ENCODE peak calls at places on chromosomes 5 and 9, in seven cellular contexts. I is keratinocyte, O is testis, M is stomach, Y is breast epithelium, J is HepG2, A is neural progenitor cell. T is an unnamed sample. For H3K27me3, the result is how much of the 10 kb centered on the place peaks cover.

GRCh38 chr9:2390028-2390427 is 231.6 kb upstream of the VLDLR start:
- DNase-seq in I (no peak), O (no peak), M (no peak), Y (no peak), J (no peak), A (no peak), T (no peak)

GRCh38 chr5:104540448-104540847 is 977.9 kb upstream of the NUDT12 start:
- DNase-seq in I (no peak), O (peak), M (no peak), Y (no peak), J (no peak), A (no peak), T (peak)

GRCh38 chr9:87500491-87500890 is 2.8 kb downstream of the DAPK1 start:
- DNase-seq in I (no peak), O (no peak), M (no peak), Y (no peak), J (no peak), A (no peak), T (no peak)

GRCh38 chr9:70888471-70888870 is 232.9 kb downstream of the TRPM3 start:
- DNase-seq in I (no peak), O (no peak), M (no peak), Y (no peak), J (no peak), A (no peak), T (no peak)

GRCh38 chr9:86720893-86721698 is 226.2 kb downstream of the GAS1 start:
- DNase-seq in I (no peak), O (no peak), M (no peak), Y (no peak), J (no peak), A (no peak), T (no peak)

GRCh38 chr9:130039504-130040147 is 3.4 kb downstream of the FNBP1 start:
- DNase-seq in I (no peak), O (no peak), M (no peak), Y (no peak), J (no peak), A (peak), T (no peak)

GRCh38 chr5:161544350-161544765 is 2.2 kb downstream of the GABRB2 start:
- DNase-seq in I (peak), O (peak), M (no peak), Y (no peak), J (peak), A (peak), T (peak)

GRCh38 chr5:103402861-103403260 is 144.3 kb downstream of the MACIR start:
- DNase-seq in I (no peak), O (no peak), M (no peak), Y (no peak), J (no peak), A (no peak), T (no peak)

GRCh38 chr5:14491505-14491904 is 90.1 kb upstream of the OTULINL start:
- DNase-seq in I (no peak), O (no peak), M (no peak), Y (no peak), J (no peak), A (no peak), T (no peak)

GRCh38 chr5:181187500-181188213 is 17.3 kb downstream of the TRIM7 start:
- DNase-seq in I (peak), O (peak), M (peak), Y (peak), J (peak), A (peak), T (peak)

GRCh38 chr5:90613918-90614504 is 55.4 kb downstream of the ADGRV1 start:
- DNase-seq in I (no peak), O (no peak), M (no peak), Y (no peak), J (no peak), A (no peak), T (no peak)

GRCh38 chr5:89289604-89290003 is 406.6 kb upstream of the MEF2C start:
- DNase-seq in I (no peak), O (no peak), M (no peak), Y (no peak), J (no peak), A (no peak), T (no peak)

GRCh38 chr5:150762216-150762615 is 3.4 kb upstream of the DCTN4 start:
- DNase-seq in I (no peak), O (no peak), M (no peak), Y (no peak), J (no peak), A (no peak), T (no peak)

GRCh38 chr5:141811287-141812155 is 66.7 kb downstream of the PCDH1 start:
- DNase-seq in I (no peak), O (peak), M (no peak), Y (no peak), J (peak), A (peak), T (no peak)

GRCh38 chr5:143102414-143102813 is 301.1 kb downstream of the NR3C1 start:
- DNase-seq in I (no peak), O (no peak), M (no peak), Y (no peak), J (no peak), A (no peak), T (no peak)

GRCh38 chr9:130129425-130130061 is 42.7 kb upstream of the NCS1 start:
- DNase-seq in I (no peak), O (no peak), M (no peak), Y (no peak), J (no peak), A (no peak), T (no peak)

GRCh38 chr9:97990259-97990658 is 7.1 kb downstream of the ANP32B start:
- DNase-seq in I (no peak), O (no peak), M (no peak), Y (no peak), J (no peak), A (no peak), T (no peak)

GRCh38 chr9:125422853-125423252 is 161.2 kb downstream of the GAPVD1 start:
- DNase-seq in I (no peak), O (no peak), M (no peak), Y (no peak), J (no peak), A (no peak), T (no peak)

GRCh38 chr9:97046228-97046627 is 7.3 kb upstream of the CTSV start:
- DNase-seq in I (peak), O (peak), M (peak), Y (peak), J (peak), A (no peak), T (peak)

GRCh38 chr9:136186386-136186785 is 18.5 kb downstream of the LHX3 start:
- DNase-seq in I (no peak), O (no peak), M (no peak), Y (no peak), J (no peak), A (no peak), T (no peak)

GRCh38 chr5:91794856-91795548 is 411.9 kb upstream of the ARRDC3 start:
- DNase-seq in I (no peak), O (no peak), M (no peak), Y (no peak), J (peak), A (no peak), T (no peak)

GRCh38 chr5:31811210-31811609 is 172.3 kb downstream of the PDZD2 start:
- DNase-seq in I (peak), O (peak), M (no peak), Y (no peak), J (peak), A (no peak), T (no peak)

GRCh38 chr9:11088826-11089374 is 476.1 kb upstream of the PTPRD start:
- DNase-seq in I (no peak), O (no peak), M (no peak), Y (no peak), J (no peak), A (no peak), T (no peak)

GRCh38 chr5:84292788-84293653 is 91.7 kb downstream of the EDIL3 start:
- DNase-seq in I (no peak), O (no peak), M (no peak), Y (no peak), J (no peak), A (no peak), T (no peak)

GRCh38 chr5:142680605-142681259 is 5.2 kb downstream of the FGF1 start:
- DNase-seq in I (peak), O (no peak), M (peak), Y (no peak), J (peak), A (no peak), T (peak)

GRCh38 chr9:10250200-10250599 is 362.6 kb downstream of the PTPRD start:
- DNase-seq in I (no peak), O (no peak), M (no peak), Y (no peak), J (no peak), A (no peak), T (no peak)

GRCh38 chr5:176438959-176439757 is 9.0 kb upstream of the FAF2 start:
- DNase-seq in I (no peak), O (no peak), M (no peak), Y (no peak), J (peak), A (no peak), T (no peak)

GRCh38 chr9:93261735-93262523 is 78.0 kb downstream of the WNK2 start:
- DNase-seq in I (no peak), O (peak), M (peak), Y (peak), J (no peak), A (no peak), T (peak)

GRCh38 chr5:158676642-158677489 is 422.9 kb downstream of the EBF1 start:
- DNase-seq in I (no peak), O (peak), M (no peak), Y (no peak), J (no peak), A (peak), T (no peak)

GRCh38 chr9:7088598-7088997 is 330.8 kb downstream of the KDM4C start:
- DNase-seq in I (no peak), O (no peak), M (no peak), Y (no peak), J (no peak), A (no peak), T (no peak)

GRCh38 chr5:163467682-163468081 is 7.2 kb downstream of the HMMR start:
- DNase-seq in I (no peak), O (no peak), M (no peak), Y (no peak), J (no peak), A (no peak), T (no peak)

GRCh38 chr9:72271617-72272478 is 93.2 kb downstream of the ZFAND5 start:
- DNase-seq in I (no peak), O (peak), M (peak), Y (no peak), J (peak), A (peak), T (peak)
- TF ChIP-seq CTCF in I (peak), O (peak), M (no peak), Y (peak), J (peak), A (peak), T (peak)

GRCh38 chr9:109779711-109780452 is at the start of gene PALM2AKAP2:
- DNase-seq in I (no peak), O (peak), M (no peak), Y (no peak), J (no peak), A (peak), T (peak)

GRCh38 chr9:109776391-109776790 is 3.6 kb upstream of the PALM2AKAP2 start:
- DNase-seq in I (peak), O (no peak), M (no peak), Y (no peak), J (no peak), A (no peak), T (no peak)

GRCh38 chr9:109780453-109781033 is 545 bp downstream of the PALM2AKAP2 start:
- DNase-seq in I (no peak), O (no peak), M (no peak), Y (no peak), J (no peak), A (peak), T (no peak)

GRCh38 chr9:109781086-109781485 is 1.1 kb downstream of the PALM2AKAP2 start:
- DNase-seq in I (no peak), O (no peak), M (no peak), Y (no peak), J (no peak), A (no peak), T (no peak)

DNA sequence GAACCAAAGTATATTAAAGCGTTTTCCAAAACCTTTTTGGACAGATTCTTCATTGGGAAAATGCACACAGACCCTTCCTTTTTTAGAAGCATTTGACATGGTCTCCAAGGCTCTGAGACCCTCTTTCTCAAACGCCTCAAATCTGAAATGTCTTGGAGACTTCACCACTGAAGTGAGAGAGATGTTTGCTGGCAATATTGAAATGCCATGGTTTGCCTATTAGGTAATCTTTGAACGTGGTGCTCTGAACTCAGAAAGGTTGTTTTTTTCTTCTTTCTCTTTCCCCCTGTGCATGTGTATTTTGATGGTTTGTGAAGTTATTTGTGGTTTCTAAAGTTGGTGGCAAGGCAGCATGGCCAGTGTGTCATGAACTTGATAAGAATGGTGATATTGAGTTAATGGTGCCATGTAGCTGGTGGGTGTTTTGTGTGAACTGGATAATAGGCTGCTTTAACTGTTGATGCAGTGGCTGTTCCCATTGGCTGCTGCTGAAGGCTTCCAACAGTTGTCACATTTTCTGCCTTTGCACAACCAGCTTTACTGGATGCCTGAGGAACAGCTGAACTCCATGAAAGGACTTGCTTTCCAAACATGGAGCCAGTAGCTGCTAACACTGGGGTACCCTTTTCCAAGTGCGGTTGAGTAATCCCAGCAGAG is 1.7 kb downstream of the PALM2AKAP2 start:
- DNase-seq in I (no peak), O (no peak), M (no peak), Y (no peak), J (no peak), A (no peak), T (peak)
- H3K27me3 ChIP-seq in I (under half), O (under half), M (under half), Y (under half), J (under half), A (under half), T (under half)

GRCh38 chr9:105344283-105344682 is 99.8 kb downstream of the SLC44A1 start:
- DNase-seq in I (no peak), O (no peak), M (no peak), Y (no peak), J (no peak), A (no peak), T (no peak)

GRCh38 chr9:105341784-105342183 is 97.3 kb downstream of the SLC44A1 start:
- DNase-seq in I (no peak), O (no peak), M (no peak), Y (no peak), J (no peak), A (no peak), T (no peak)

DNA sequence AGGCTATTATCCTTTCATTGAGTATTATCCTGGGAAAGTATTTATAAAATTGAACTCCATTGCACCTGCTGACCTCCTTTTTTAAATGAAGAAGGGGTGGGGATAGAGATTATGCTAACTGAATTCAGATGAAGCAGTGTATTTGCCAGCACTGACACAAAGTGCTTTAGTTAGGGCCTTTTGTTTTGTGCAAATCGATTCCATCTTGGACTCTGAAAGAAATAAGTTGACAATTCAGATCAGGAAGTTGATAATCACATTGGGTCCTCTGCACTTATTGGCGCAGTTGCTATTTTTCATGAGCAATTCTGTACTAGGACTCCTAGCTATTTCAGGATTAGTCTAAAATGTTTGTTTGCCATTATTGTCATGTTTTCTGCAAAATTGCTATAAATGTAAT is 101.6 kb upstream of the FSD1L start:
- DNase-seq in I (no peak), O (no peak), M (no peak), Y (no peak), J (peak), A (no peak), T (no peak)
- TF ChIP-seq CTCF in I (no peak), O (no peak), M (no peak), Y (no peak), J (no peak), A (no peak), T (no peak)

GRCh38 chr5:95918421-95919006 is 43.1 kb downstream of the ELL2 start:
- DNase-seq in I (no peak), O (no peak), M (no peak), Y (no peak), J (no peak), A (peak), T (no peak)
- H3K27me3 ChIP-seq in I (under half), O (under half), M (under half), Y (under half), J (under half), A (under half), T (under half)

GRCh38 chr5:4511996-4512656 is 628.0 kb upstream of the ADAMTS16 start:
- DNase-seq in I (no peak), O (peak), M (no peak), Y (peak), J (peak), A (peak), T (no peak)
- TF ChIP-seq CTCF in I (peak), O (no peak), M (no peak), Y (no peak), J (peak), A (peak), T (no peak)

GRCh38 chr5:77842247-77842646 is 66.1 kb upstream of the TBCA start:
- DNase-seq in I (no peak), O (no peak), M (no peak), Y (no peak), J (no peak), A (no peak), T (no peak)

GRCh38 chr5:77841616-77842015 is 65.5 kb upstream of the TBCA start:
- DNase-seq in I (no peak), O (no peak), M (no peak), Y (no peak), J (no peak), A (no peak), T (no peak)

GRCh38 chr5:77839691-77840090 is 63.6 kb upstream of the TBCA start:
- DNase-seq in I (no peak), O (no peak), M (no peak), Y (no peak), J (no peak), A (no peak), T (no peak)

GRCh38 chr5:77843570-77844407 is 67.7 kb upstream of the TBCA start:
- DNase-seq in I (no peak), O (peak), M (no peak), Y (no peak), J (no peak), A (peak), T (no peak)

GRCh38 chr5:77840930-77841329 is 64.8 kb upstream of the TBCA start:
- DNase-seq in I (no peak), O (no peak), M (no peak), Y (no peak), J (no peak), A (no peak), T (no peak)
- H3K27me3 ChIP-seq in I (under half), O (under half), M (under half), Y (under half), J (under half), A (half or more), T (under half)